ENCODE peak calls at places on chromosome 22, in five cellular contexts. One of them, this sample, is unnamed.
A peak's percentile ranks its signal among the peaks of the same experiment; 100 is the strongest.

GRCh38 chr22:21606775-21607174 is 23.0 kb downstream of the YDJC start:
- DNase-seq in GM12865: no peak
- DNase-seq in WTC11: no peak
- DNase-seq in cardiac fibroblast: no peak
- DNase-seq in CD4-positive, alpha-beta T cell: no peak
- DNase-seq in this sample: no peak

GRCh38 chr22:40276877-40277823 is 69.2 kb upstream of the ADSL start:
- DNase-seq in CD4-positive, alpha-beta T cell: no peak
- DNase-seq in cardiac fibroblast: peak; percentile 79
- DNase-seq in WTC11: no peak
- DNase-seq in GM12865: no peak
- DNase-seq in this sample: no peak

GRCh38 chr22:46561435-46561905 is 24.1 kb upstream of the CELSR1 start:
- DNase-seq in GM12865: peak; percentile 76
- DNase-seq in cardiac fibroblast: no peak
- DNase-seq in WTC11: peak; percentile 64
- DNase-seq in CD4-positive, alpha-beta T cell: no peak
- DNase-seq in this sample: no peak

GRCh38 chr22:43550024-43550620 is 138.3 kb downstream of the MPPED1 start:
- DNase-seq in WTC11: no peak
- DNase-seq in CD4-positive, alpha-beta T cell: no peak
- DNase-seq in cardiac fibroblast: no peak
- DNase-seq in GM12865: peak; percentile 24
- DNase-seq in this sample: no peak

GRCh38 chr22:38923463-38924196 is 33.8 kb upstream of the APOBEC3A start:
- DNase-seq in CD4-positive, alpha-beta T cell: no peak
- DNase-seq in GM12865: no peak
- DNase-seq in cardiac fibroblast: peak; percentile 47
- DNase-seq in WTC11: no peak
- DNase-seq in this sample: no peak

GRCh38 chr22:43850529-43850928 is 11.8 kb downstream of the SULT4A1 start:
- DNase-seq in CD4-positive, alpha-beta T cell: no peak
- DNase-seq in GM12865: no peak
- DNase-seq in cardiac fibroblast: no peak
- DNase-seq in WTC11: no peak
- DNase-seq in this sample: no peak

GRCh38 chr22:46074771-46075551 is 75.4 kb upstream of the PPARA start:
- DNase-seq in WTC11: no peak
- DNase-seq in CD4-positive, alpha-beta T cell: no peak
- DNase-seq in cardiac fibroblast: peak; percentile 37
- DNase-seq in GM12865: no peak
- DNase-seq in this sample: no peak

GRCh38 chr22:48936391-48936790 is 891.3 kb downstream of the BRD1 start:
- DNase-seq in WTC11: no peak
- DNase-seq in CD4-positive, alpha-beta T cell: no peak
- DNase-seq in cardiac fibroblast: no peak
- DNase-seq in GM12865: no peak
- DNase-seq in this sample: no peak

GRCh38 chr22:46071451-46072029 is 78.8 kb upstream of the PPARA start:
- DNase-seq in GM12865: peak; percentile 83
- DNase-seq in CD4-positive, alpha-beta T cell: peak; percentile 56
- DNase-seq in WTC11: peak; percentile 38
- DNase-seq in cardiac fibroblast: peak; percentile 97
- DNase-seq in this sample: peak; percentile 61

GRCh38 chr22:23073506-23074229 is 3.3 kb downstream of the GNAZ start:
- DNase-seq in WTC11: no peak
- DNase-seq in GM12865: no peak
- DNase-seq in cardiac fibroblast: no peak
- DNase-seq in CD4-positive, alpha-beta T cell: no peak
- DNase-seq in this sample: no peak

GRCh38 chr22:31192513-31192912 is 19.6 kb upstream of the LIMK2 start:
- DNase-seq in WTC11: no peak
- DNase-seq in GM12865: no peak
- DNase-seq in CD4-positive, alpha-beta T cell: no peak
- DNase-seq in cardiac fibroblast: peak; percentile 84
- DNase-seq in this sample: no peak

GRCh38 chr22:31876156-31877035 is 67.9 kb upstream of the YWHAH start:
- DNase-seq in cardiac fibroblast: peak; percentile 59
- DNase-seq in CD4-positive, alpha-beta T cell: no peak
- DNase-seq in GM12865: no peak
- DNase-seq in WTC11: no peak
- DNase-seq in this sample: no peak

GRCh38 chr22:24727218-24727851 is 47.2 kb downstream of the PIWIL3 start:
- DNase-seq in GM12865: no peak
- DNase-seq in cardiac fibroblast: peak; percentile 95
- DNase-seq in WTC11: no peak
- DNase-seq in CD4-positive, alpha-beta T cell: no peak
- DNase-seq in this sample: no peak

GRCh38 chr22:39362271-39362670 is 12.5 kb downstream of the SYNGR1 start:
- DNase-seq in cardiac fibroblast: no peak
- DNase-seq in WTC11: no peak
- DNase-seq in CD4-positive, alpha-beta T cell: no peak
- DNase-seq in GM12865: no peak
- DNase-seq in this sample: no peak

GRCh38 chr22:24772493-24773220 is 1.9 kb downstream of the PIWIL3 start:
- DNase-seq in cardiac fibroblast: peak; percentile 57
- DNase-seq in GM12865: no peak
- DNase-seq in CD4-positive, alpha-beta T cell: no peak
- DNase-seq in WTC11: peak; percentile 64
- DNase-seq in this sample: no peak

GRCh38 chr22:27686534-27686933 is 115.0 kb downstream of the MN1 start:
- DNase-seq in CD4-positive, alpha-beta T cell: no peak
- DNase-seq in GM12865: no peak
- DNase-seq in cardiac fibroblast: peak; percentile 90
- DNase-seq in WTC11: no peak
- DNase-seq in this sample: no peak

GRCh38 chr22:47163481-47163875 is 401.0 kb downstream of the TBC1D22A start:
- DNase-seq in GM12865: no peak
- DNase-seq in CD4-positive, alpha-beta T cell: no peak
- DNase-seq in cardiac fibroblast: no peak
- DNase-seq in WTC11: no peak
- DNase-seq in this sample: no peak

GRCh38 chr22:17095538-17095937 is 10.7 kb downstream of the IL17RA start:
- DNase-seq in GM12865: no peak
- DNase-seq in cardiac fibroblast: peak; percentile 6
- DNase-seq in CD4-positive, alpha-beta T cell: no peak
- DNase-seq in WTC11: peak; percentile 64
- DNase-seq in this sample: no peak

GRCh38 chr22:28967163-28967562 is 83.8 kb downstream of the ZNRF3 start:
- DNase-seq in WTC11: no peak
- DNase-seq in GM12865: no peak
- DNase-seq in cardiac fibroblast: no peak
- DNase-seq in CD4-positive, alpha-beta T cell: no peak
- DNase-seq in this sample: no peak

GRCh38 chr22:28978158-28978557 is 83.5 kb downstream of the C22orf31 start:
- DNase-seq in WTC11: no peak
- DNase-seq in GM12865: no peak
- DNase-seq in CD4-positive, alpha-beta T cell: no peak
- DNase-seq in cardiac fibroblast: peak; percentile 58
- DNase-seq in this sample: no peak

GRCh38 chr22:39994566-39995345 is at the start of gene FAM83F:
- DNase-seq in GM12865: no peak
- DNase-seq in CD4-positive, alpha-beta T cell: no peak
- DNase-seq in WTC11: peak; percentile 68
- DNase-seq in cardiac fibroblast: no peak
- DNase-seq in this sample: peak; percentile 48

GRCh38 chr22:39244496-39245129 is at the start of gene PDGFB:
- DNase-seq in WTC11: no peak
- DNase-seq in CD4-positive, alpha-beta T cell: no peak
- DNase-seq in cardiac fibroblast: peak; percentile 51
- DNase-seq in GM12865: no peak
- DNase-seq in this sample: no peak

GRCh38 chr22:29625090-29625825 is 21.8 kb downstream of the NF2 start:
- DNase-seq in cardiac fibroblast: peak; percentile 91
- DNase-seq in WTC11: peak; percentile 34
- DNase-seq in CD4-positive, alpha-beta T cell: no peak
- DNase-seq in GM12865: peak; percentile 58
- DNase-seq in this sample: no peak

GRCh38 chr22:17436981-17437410 is 67.7 kb downstream of the CECR2 start:
- DNase-seq in CD4-positive, alpha-beta T cell: no peak
- DNase-seq in WTC11: no peak
- DNase-seq in GM12865: no peak
- DNase-seq in cardiac fibroblast: no peak
- DNase-seq in this sample: no peak

GRCh38 chr22:23652711-23653110 is 20.6 kb upstream of the DRICH1 start:
- DNase-seq in GM12865: no peak
- DNase-seq in CD4-positive, alpha-beta T cell: no peak
- DNase-seq in cardiac fibroblast: no peak
- DNase-seq in WTC11: no peak
- DNase-seq in this sample: no peak

GRCh38 chr22:43066844-43067385 is 22.3 kb downstream of the TTLL1 start:
- DNase-seq in cardiac fibroblast: peak; percentile 62
- DNase-seq in WTC11: no peak
- DNase-seq in GM12865: no peak
- DNase-seq in CD4-positive, alpha-beta T cell: no peak
- DNase-seq in this sample: no peak

GRCh38 chr22:39244073-39244495 is 698 bp downstream of the PDGFB start:
- DNase-seq in WTC11: no peak
- DNase-seq in GM12865: no peak
- DNase-seq in CD4-positive, alpha-beta T cell: no peak
- DNase-seq in cardiac fibroblast: no peak
- DNase-seq in this sample: no peak

GRCh38 chr22:49420651-49421050 is 407.0 kb downstream of the BRD1 start:
- DNase-seq in WTC11: no peak
- DNase-seq in cardiac fibroblast: no peak
- DNase-seq in GM12865: no peak
- DNase-seq in CD4-positive, alpha-beta T cell: no peak
- DNase-seq in this sample: no peak

GRCh38 chr22:47055461-47055860 is 293.0 kb downstream of the TBC1D22A start:
- DNase-seq in CD4-positive, alpha-beta T cell: no peak
- DNase-seq in cardiac fibroblast: no peak
- DNase-seq in GM12865: no peak
- DNase-seq in WTC11: no peak
- DNase-seq in this sample: no peak

GRCh38 chr22:48351376-48352085 is 1476.1 kb downstream of the BRD1 start:
- DNase-seq in CD4-positive, alpha-beta T cell: no peak
- DNase-seq in cardiac fibroblast: no peak
- DNase-seq in WTC11: no peak
- DNase-seq in GM12865: no peak
- DNase-seq in this sample: no peak

GRCh38 chr22:47419239-47419638 is 656.8 kb downstream of the TBC1D22A start:
- DNase-seq in WTC11: no peak
- DNase-seq in CD4-positive, alpha-beta T cell: no peak
- DNase-seq in GM12865: no peak
- DNase-seq in cardiac fibroblast: no peak
- DNase-seq in this sample: no peak

GRCh38 chr22:45006873-45007246 is 2.9 kb downstream of the PHF21B start:
- DNase-seq in WTC11: peak; percentile 78
- DNase-seq in cardiac fibroblast: no peak
- DNase-seq in GM12865: no peak
- DNase-seq in CD4-positive, alpha-beta T cell: no peak
- DNase-seq in this sample: no peak

DNA sequence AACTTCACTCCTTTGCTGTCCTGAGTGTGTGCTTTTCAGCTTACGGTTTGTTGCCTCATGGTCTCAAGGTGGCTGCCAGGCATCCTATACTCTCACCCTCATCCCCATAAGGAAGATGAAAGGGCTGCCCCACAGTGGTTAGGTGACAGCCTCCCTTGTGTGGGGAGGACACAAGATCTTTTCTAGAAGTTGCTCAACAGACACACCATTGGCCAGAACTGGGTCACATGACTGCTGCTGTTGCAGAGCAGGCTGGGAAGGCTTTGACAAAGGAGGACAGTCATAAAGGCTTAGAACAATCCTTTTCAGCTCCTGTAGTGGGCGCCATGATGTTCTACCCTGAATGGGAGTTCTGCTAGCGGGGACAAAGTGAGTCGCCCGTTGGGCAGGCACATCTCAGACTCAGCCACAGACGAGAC is 69.7 kb upstream of the RASD2 start:
- DNase-seq in WTC11: no peak
- DNase-seq in GM12865: no peak
- DNase-seq in CD4-positive, alpha-beta T cell: no peak
- DNase-seq in cardiac fibroblast: peak; percentile 44
- DNase-seq in this sample: no peak
- TF ChIP-seq CTCF in WTC11: no peak
- TF ChIP-seq CTCF in GM12865: no peak
- TF ChIP-seq CTCF in CD4-positive, alpha-beta T cell: no peak
- TF ChIP-seq CTCF in cardiac fibroblast: no peak
- TF ChIP-seq CTCF in this sample: no peak

DNA sequence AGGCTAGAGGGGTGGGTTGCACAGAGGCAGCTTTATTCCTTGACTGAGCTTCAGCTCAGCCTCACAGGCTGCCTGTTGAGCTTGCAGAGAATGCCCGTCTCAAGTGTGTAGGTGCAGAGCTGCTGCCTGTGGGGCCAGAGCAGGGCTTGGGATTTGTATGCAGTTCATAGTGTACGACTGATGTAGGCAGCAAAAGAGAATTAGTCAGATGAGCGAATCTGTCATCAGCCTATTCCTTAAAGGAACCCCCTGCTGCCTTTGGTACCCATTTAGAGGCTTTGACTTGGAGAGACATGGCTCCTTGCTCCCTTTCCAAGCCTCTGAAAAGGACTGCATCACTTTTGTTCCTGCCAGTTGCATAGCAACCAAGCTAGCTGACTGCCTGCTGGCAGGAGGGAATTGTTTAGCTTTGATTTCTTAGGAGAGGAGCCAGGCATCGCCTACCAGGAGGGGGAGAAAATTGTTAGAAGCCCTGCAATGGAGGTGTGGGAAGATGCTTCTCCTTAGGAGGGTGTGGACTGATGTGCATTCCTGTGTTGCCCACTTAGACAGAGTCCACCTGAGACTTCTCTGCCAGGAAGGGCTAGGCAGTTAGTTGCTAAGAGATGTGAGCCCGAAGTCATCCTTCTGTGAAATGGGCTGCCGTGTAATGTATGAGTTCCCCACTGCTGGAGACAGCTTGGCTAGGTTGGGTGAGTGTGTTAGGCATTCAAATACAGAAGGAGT is 10.9 kb downstream of the ACO2 start:
- DNase-seq in cardiac fibroblast: peak; percentile 67
- DNase-seq in WTC11: peak; percentile 15
- DNase-seq in CD4-positive, alpha-beta T cell: no peak
- DNase-seq in GM12865: no peak
- DNase-seq in this sample: no peak
- TF ChIP-seq CTCF in cardiac fibroblast: peak; percentile 10
- TF ChIP-seq CTCF in WTC11: no peak
- TF ChIP-seq CTCF in CD4-positive, alpha-beta T cell: no peak
- TF ChIP-seq CTCF in GM12865: no peak
- TF ChIP-seq CTCF in this sample: no peak

DNA sequence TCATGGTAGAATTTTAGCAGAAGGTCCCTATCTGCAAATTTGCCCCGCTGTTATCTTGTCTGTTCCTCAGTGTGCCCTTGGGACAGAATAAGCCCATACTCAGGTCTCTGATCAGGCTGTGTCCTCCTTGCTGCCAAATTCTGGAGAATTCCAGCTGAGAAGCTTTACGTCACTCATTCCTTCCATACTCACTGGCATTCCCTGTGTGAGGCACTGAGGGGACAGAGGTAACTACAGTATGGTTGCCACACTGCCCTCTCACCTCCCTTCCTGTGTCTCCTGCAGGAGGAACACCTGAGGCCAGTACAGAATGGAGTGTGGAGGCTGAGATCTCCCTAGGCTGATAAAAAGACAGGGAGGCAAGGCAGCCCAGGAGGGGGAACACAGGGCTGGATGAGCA is 31.5 kb downstream of the SHISA8 start:
- DNase-seq in cardiac fibroblast: no peak
- DNase-seq in GM12865: no peak
- DNase-seq in CD4-positive, alpha-beta T cell: no peak
- DNase-seq in WTC11: no peak
- DNase-seq in this sample: no peak
- TF ChIP-seq CTCF in cardiac fibroblast: no peak
- TF ChIP-seq CTCF in GM12865: no peak
- TF ChIP-seq CTCF in CD4-positive, alpha-beta T cell: no peak
- TF ChIP-seq CTCF in WTC11: no peak
- TF ChIP-seq CTCF in this sample: no peak

GRCh38 chr22:37608477-37609239 is at the start of gene GGA1:
- DNase-seq in CD4-positive, alpha-beta T cell: peak; percentile 98
- DNase-seq in cardiac fibroblast: peak; percentile 98
- DNase-seq in GM12865: peak; percentile 99
- DNase-seq in WTC11: peak; percentile 90
- DNase-seq in this sample: peak; percentile 82
- TF ChIP-seq CTCF in CD4-positive, alpha-beta T cell: no peak
- TF ChIP-seq CTCF in cardiac fibroblast: no peak
- TF ChIP-seq CTCF in GM12865: peak; percentile 2
- TF ChIP-seq CTCF in WTC11: no peak
- TF ChIP-seq CTCF in this sample: no peak

This sample was measured in activated B cell treated with CpG ODN at 0.5 μM for 24 hours.